ENCODE peak calls at places on chromosomes 12 and 14, in six cellular contexts. One of them, this sample, is unnamed. For H3K9me3, the result is how much of the 10 kb centered on the place peaks cover.

GRCh38 chr12:4938900-4939299 is 29.2 kb downstream of the KCNA1 start:
- DNase-seq in breast epithelium: no peak
- DNase-seq in endothelial cell of umbilical vein: no peak
- DNase-seq in suprapubic skin: no peak
- DNase-seq in transverse colon: no peak
- DNase-seq in GM12878: no peak
- DNase-seq in this sample: no peak

GRCh38 chr12:114913871-114914801 is 230.2 kb upstream of the TBX3 start:
- DNase-seq in breast epithelium: no peak
- DNase-seq in endothelial cell of umbilical vein: no peak
- DNase-seq in suprapubic skin: no peak
- DNase-seq in transverse colon: no peak
- DNase-seq in GM12878: no peak
- DNase-seq in this sample: no peak

GRCh38 chr12:19288603-19289244 is 150.6 kb upstream of the AEBP2 start:
- DNase-seq in breast epithelium: no peak
- DNase-seq in endothelial cell of umbilical vein: peak
- DNase-seq in suprapubic skin: no peak
- DNase-seq in transverse colon: no peak
- DNase-seq in GM12878: no peak
- DNase-seq in this sample: no peak

GRCh38 chr12:54641089-54641488 is 6.4 kb upstream of the LACRT start:
- DNase-seq in breast epithelium: no peak
- DNase-seq in endothelial cell of umbilical vein: no peak
- DNase-seq in suprapubic skin: no peak
- DNase-seq in transverse colon: no peak
- DNase-seq in GM12878: no peak
- DNase-seq in this sample: no peak

GRCh38 chr14:96762650-96763049 is 34.5 kb upstream of the VRK1 start:
- DNase-seq in breast epithelium: no peak
- DNase-seq in endothelial cell of umbilical vein: peak
- DNase-seq in suprapubic skin: no peak
- DNase-seq in transverse colon: no peak
- DNase-seq in GM12878: peak
- DNase-seq in this sample: no peak

GRCh38 chr12:77087427-77087826 is 22.1 kb upstream of the E2F7 start:
- DNase-seq in breast epithelium: no peak
- DNase-seq in endothelial cell of umbilical vein: peak
- DNase-seq in suprapubic skin: no peak
- DNase-seq in transverse colon: no peak
- DNase-seq in GM12878: no peak
- DNase-seq in this sample: no peak

GRCh38 chr12:93571854-93572711 is at the start of gene SOCS2:
- DNase-seq in breast epithelium: no peak
- DNase-seq in endothelial cell of umbilical vein: peak
- DNase-seq in suprapubic skin: peak
- DNase-seq in transverse colon: peak
- DNase-seq in GM12878: no peak
- DNase-seq in this sample: peak

GRCh38 chr12:131785763-131786330 is 42.3 kb upstream of the MMP17 start:
- DNase-seq in breast epithelium: no peak
- DNase-seq in endothelial cell of umbilical vein: no peak
- DNase-seq in suprapubic skin: no peak
- DNase-seq in transverse colon: no peak
- DNase-seq in GM12878: no peak
- DNase-seq in this sample: no peak

GRCh38 chr12:84605988-84606387 is 306.6 kb downstream of the SLC6A15 start:
- DNase-seq in breast epithelium: no peak
- DNase-seq in endothelial cell of umbilical vein: no peak
- DNase-seq in suprapubic skin: no peak
- DNase-seq in transverse colon: no peak
- DNase-seq in GM12878: no peak
- DNase-seq in this sample: no peak

GRCh38 chr12:52903855-52904508 is 894 bp downstream of the KRT8 start:
- DNase-seq in breast epithelium: peak
- DNase-seq in endothelial cell of umbilical vein: peak
- DNase-seq in suprapubic skin: no peak
- DNase-seq in transverse colon: no peak
- DNase-seq in GM12878: peak
- DNase-seq in this sample: no peak

GRCh38 chr12:64036414-64036813 is 185.7 kb downstream of the KICS2 start:
- DNase-seq in breast epithelium: no peak
- DNase-seq in endothelial cell of umbilical vein: no peak
- DNase-seq in suprapubic skin: no peak
- DNase-seq in transverse colon: no peak
- DNase-seq in GM12878: no peak
- DNase-seq in this sample: no peak

GRCh38 chr12:124641591-124641990 is 74.2 kb upstream of the NCOR2 start:
- DNase-seq in breast epithelium: no peak
- DNase-seq in endothelial cell of umbilical vein: no peak
- DNase-seq in suprapubic skin: no peak
- DNase-seq in transverse colon: no peak
- DNase-seq in GM12878: no peak
- DNase-seq in this sample: no peak

GRCh38 chr12:111598637-111599458 is at the start of gene ATXN2:
- DNase-seq in breast epithelium: peak
- DNase-seq in endothelial cell of umbilical vein: peak
- DNase-seq in suprapubic skin: no peak
- DNase-seq in transverse colon: peak
- DNase-seq in GM12878: no peak
- DNase-seq in this sample: peak

GRCh38 chr14:31559939-31560338 is 1.3 kb upstream of the NUBPL start:
- DNase-seq in breast epithelium: no peak
- DNase-seq in endothelial cell of umbilical vein: no peak
- DNase-seq in suprapubic skin: no peak
- DNase-seq in transverse colon: no peak
- DNase-seq in GM12878: no peak
- DNase-seq in this sample: peak

GRCh38 chr12:1054103-1054838 is 63.2 kb downstream of the ERC1 start:
- DNase-seq in breast epithelium: no peak
- DNase-seq in endothelial cell of umbilical vein: no peak
- DNase-seq in suprapubic skin: no peak
- DNase-seq in transverse colon: no peak
- DNase-seq in GM12878: no peak
- DNase-seq in this sample: no peak

GRCh38 chr14:79528843-79529405 is 682.4 kb downstream of the DIO2 start:
- DNase-seq in breast epithelium: no peak
- DNase-seq in endothelial cell of umbilical vein: no peak
- DNase-seq in suprapubic skin: no peak
- DNase-seq in transverse colon: no peak
- DNase-seq in GM12878: no peak
- DNase-seq in this sample: no peak

GRCh38 chr14:68522510-68523325 is 270.1 kb downstream of the ZFP36L1 start:
- DNase-seq in breast epithelium: no peak
- DNase-seq in endothelial cell of umbilical vein: no peak
- DNase-seq in suprapubic skin: peak
- DNase-seq in transverse colon: no peak
- DNase-seq in GM12878: no peak
- DNase-seq in this sample: no peak

GRCh38 chr14:55245657-55246268 is 25.5 kb upstream of the FBXO34 start:
- DNase-seq in breast epithelium: no peak
- DNase-seq in endothelial cell of umbilical vein: peak
- DNase-seq in suprapubic skin: no peak
- DNase-seq in transverse colon: peak
- DNase-seq in GM12878: no peak
- DNase-seq in this sample: no peak

GRCh38 chr14:94113908-94114588 is 3.5 kb downstream of the IFI27 start:
- DNase-seq in breast epithelium: no peak
- DNase-seq in endothelial cell of umbilical vein: peak
- DNase-seq in suprapubic skin: no peak
- DNase-seq in transverse colon: no peak
- DNase-seq in GM12878: no peak
- DNase-seq in this sample: no peak

GRCh38 chr14:97453991-97454390 is 656.8 kb downstream of the VRK1 start:
- DNase-seq in breast epithelium: no peak
- DNase-seq in endothelial cell of umbilical vein: no peak
- DNase-seq in suprapubic skin: no peak
- DNase-seq in transverse colon: no peak
- DNase-seq in GM12878: no peak
- DNase-seq in this sample: no peak

GRCh38 chr14:68345738-68346137 is 447.1 kb downstream of the ZFP36L1 start:
- DNase-seq in breast epithelium: no peak
- DNase-seq in endothelial cell of umbilical vein: no peak
- DNase-seq in suprapubic skin: no peak
- DNase-seq in transverse colon: no peak
- DNase-seq in GM12878: no peak
- DNase-seq in this sample: no peak

GRCh38 chr12:65905941-65906471 is 81.7 kb downstream of the HMGA2 start:
- DNase-seq in breast epithelium: no peak
- DNase-seq in endothelial cell of umbilical vein: no peak
- DNase-seq in suprapubic skin: no peak
- DNase-seq in transverse colon: no peak
- DNase-seq in GM12878: no peak
- DNase-seq in this sample: no peak

GRCh38 chr12:96425321-96425720 is 25.1 kb upstream of the CDK17 start:
- DNase-seq in breast epithelium: no peak
- DNase-seq in endothelial cell of umbilical vein: peak
- DNase-seq in suprapubic skin: no peak
- DNase-seq in transverse colon: no peak
- DNase-seq in GM12878: no peak
- DNase-seq in this sample: no peak

GRCh38 chr12:17982556-17982955 is 107.4 kb downstream of the RERGL start:
- DNase-seq in breast epithelium: no peak
- DNase-seq in endothelial cell of umbilical vein: no peak
- DNase-seq in suprapubic skin: no peak
- DNase-seq in transverse colon: no peak
- DNase-seq in GM12878: no peak
- DNase-seq in this sample: no peak

GRCh38 chr14:77376380-77376770 is 519 bp downstream of the TMED8 start:
- DNase-seq in breast epithelium: no peak
- DNase-seq in endothelial cell of umbilical vein: peak
- DNase-seq in suprapubic skin: no peak
- DNase-seq in transverse colon: peak
- DNase-seq in GM12878: no peak
- DNase-seq in this sample: peak

GRCh38 chr14:59918824-59919581 is 941 bp upstream of the LRRC9 start:
- DNase-seq in breast epithelium: no peak
- DNase-seq in endothelial cell of umbilical vein: peak
- DNase-seq in suprapubic skin: no peak
- DNase-seq in transverse colon: peak
- DNase-seq in GM12878: no peak
- DNase-seq in this sample: no peak

GRCh38 chr12:30643366-30643765 is 52.3 kb downstream of the IPO8 start:
- DNase-seq in breast epithelium: no peak
- DNase-seq in endothelial cell of umbilical vein: no peak
- DNase-seq in suprapubic skin: no peak
- DNase-seq in transverse colon: no peak
- DNase-seq in GM12878: no peak
- DNase-seq in this sample: no peak

GRCh38 chr14:57291692-57292647 is 23.2 kb downstream of the AP5M1 start:
- DNase-seq in breast epithelium: no peak
- DNase-seq in endothelial cell of umbilical vein: no peak
- DNase-seq in suprapubic skin: no peak
- DNase-seq in transverse colon: no peak
- DNase-seq in GM12878: no peak
- DNase-seq in this sample: no peak

GRCh38 chr12:128871516-128871892 is 18.2 kb downstream of the GLT1D1 start:
- DNase-seq in breast epithelium: no peak
- DNase-seq in endothelial cell of umbilical vein: no peak
- DNase-seq in suprapubic skin: no peak
- DNase-seq in transverse colon: no peak
- DNase-seq in GM12878: no peak
- DNase-seq in this sample: no peak

GRCh38 chr12:6285063-6285477 is 25.4 kb upstream of the PLEKHG6 start:
- DNase-seq in breast epithelium: no peak
- DNase-seq in endothelial cell of umbilical vein: peak
- DNase-seq in suprapubic skin: no peak
- DNase-seq in transverse colon: peak
- DNase-seq in GM12878: no peak
- DNase-seq in this sample: peak

GRCh38 chr14:38079886-38080285 is 127.8 kb upstream of the SSTR1 start:
- DNase-seq in breast epithelium: no peak
- DNase-seq in endothelial cell of umbilical vein: no peak
- DNase-seq in suprapubic skin: no peak
- DNase-seq in transverse colon: no peak
- DNase-seq in GM12878: no peak
- DNase-seq in this sample: no peak

GRCh38 chr14:23321572-23322547 is 603 bp downstream of the PABPN1 start:
- DNase-seq in breast epithelium: no peak
- DNase-seq in endothelial cell of umbilical vein: peak
- DNase-seq in suprapubic skin: no peak
- DNase-seq in transverse colon: peak
- DNase-seq in GM12878: no peak
- DNase-seq in this sample: peak
- TF ChIP-seq POLR2AphosphoS5 in breast epithelium: no peak
- TF ChIP-seq POLR2AphosphoS5 in endothelial cell of umbilical vein: no peak
- TF ChIP-seq POLR2AphosphoS5 in suprapubic skin: peak
- TF ChIP-seq POLR2AphosphoS5 in transverse colon: peak
- TF ChIP-seq POLR2AphosphoS5 in GM12878: peak
- TF ChIP-seq POLR2AphosphoS5 in this sample: peak

GRCh38 chr12:34291001-34291400 is 268.7 kb downstream of the ALG10 start:
- DNase-seq in breast epithelium: no peak
- DNase-seq in endothelial cell of umbilical vein: no peak
- DNase-seq in suprapubic skin: peak
- DNase-seq in transverse colon: peak
- DNase-seq in GM12878: no peak
- DNase-seq in this sample: peak
- H3K9me3 ChIP-seq in breast epithelium: half or more
- H3K9me3 ChIP-seq in endothelial cell of umbilical vein: under half
- H3K9me3 ChIP-seq in suprapubic skin: under half
- H3K9me3 ChIP-seq in transverse colon: under half
- H3K9me3 ChIP-seq in GM12878: under half
- H3K9me3 ChIP-seq in this sample: half or more

GRCh38 chr14:61929651-61930050 is 167.4 kb downstream of the SNAPC1 start:
- DNase-seq in breast epithelium: no peak
- DNase-seq in endothelial cell of umbilical vein: no peak
- DNase-seq in suprapubic skin: no peak
- DNase-seq in transverse colon: no peak
- DNase-seq in GM12878: no peak
- DNase-seq in this sample: no peak

GRCh38 chr14:61930101-61930857 is 168.1 kb downstream of the SNAPC1 start:
- DNase-seq in breast epithelium: no peak
- DNase-seq in endothelial cell of umbilical vein: no peak
- DNase-seq in suprapubic skin: no peak
- DNase-seq in transverse colon: no peak
- DNase-seq in GM12878: no peak
- DNase-seq in this sample: no peak

GRCh38 chr14:61934385-61934784 is 172.2 kb downstream of the SNAPC1 start:
- DNase-seq in breast epithelium: no peak
- DNase-seq in endothelial cell of umbilical vein: no peak
- DNase-seq in suprapubic skin: no peak
- DNase-seq in transverse colon: no peak
- DNase-seq in GM12878: no peak
- DNase-seq in this sample: no peak

GRCh38 chr14:61928300-61928699 is 166.1 kb downstream of the SNAPC1 start:
- DNase-seq in breast epithelium: no peak
- DNase-seq in endothelial cell of umbilical vein: no peak
- DNase-seq in suprapubic skin: no peak
- DNase-seq in transverse colon: no peak
- DNase-seq in GM12878: no peak
- DNase-seq in this sample: no peak

GRCh38 chr14:61933021-61933420 is 170.8 kb downstream of the SNAPC1 start:
- DNase-seq in breast epithelium: no peak
- DNase-seq in endothelial cell of umbilical vein: no peak
- DNase-seq in suprapubic skin: no peak
- DNase-seq in transverse colon: no peak
- DNase-seq in GM12878: no peak
- DNase-seq in this sample: no peak
- TF ChIP-seq POLR2AphosphoS5 in breast epithelium: no peak
- TF ChIP-seq POLR2AphosphoS5 in endothelial cell of umbilical vein: no peak
- TF ChIP-seq POLR2AphosphoS5 in suprapubic skin: no peak
- TF ChIP-seq POLR2AphosphoS5 in transverse colon: no peak
- TF ChIP-seq POLR2AphosphoS5 in GM12878: no peak
- TF ChIP-seq POLR2AphosphoS5 in this sample: no peak

GRCh38 chr14:106044949-106045596 is 518.7 kb downstream of the TMEM121 start:
- DNase-seq in breast epithelium: no peak
- DNase-seq in endothelial cell of umbilical vein: no peak
- DNase-seq in suprapubic skin: no peak
- DNase-seq in transverse colon: peak
- DNase-seq in GM12878: no peak
- DNase-seq in this sample: peak
- H3K9me3 ChIP-seq in breast epithelium: under half
- H3K9me3 ChIP-seq in endothelial cell of umbilical vein: under half
- H3K9me3 ChIP-seq in suprapubic skin: under half
- H3K9me3 ChIP-seq in transverse colon: under half
- H3K9me3 ChIP-seq in GM12878: under half
- H3K9me3 ChIP-seq in this sample: under half

This sample was measured in spleen.